ENCODE peak calls at places on chromosomes 4 and X, in six cellular contexts. G is heart left ventricle; B is A549; L is neural progenitor cell; N is CD4-positive, CD25-positive, alpha-beta regulatory T cell; I is esophagus squamous epithelium. F is an unnamed sample.

GRCh38 chrX:30141966-30142365 is 73.4 kb upstream of the MAGEB2 start:
- DNase-seq in G (no peak), B (peak), L (peak), N (no peak), I (no peak), F (no peak)

GRCh38 chr4:183388777-183389176 is 55.7 kb upstream of the CDKN2AIP start:
- DNase-seq in G (no peak), B (no peak), L (no peak), N (no peak), I (no peak), F (peak)

GRCh38 chr4:112038861-112039260 is 106.4 kb upstream of the FAM241A start:
- DNase-seq in G (no peak), B (no peak), L (no peak), N (no peak), I (no peak), F (no peak)

GRCh38 chrX:101195442-101196173 is 24.0 kb upstream of the DRP2 start:
- DNase-seq in G (no peak), B (no peak), L (no peak), N (no peak), I (no peak), F (no peak)

GRCh38 chrX:69264134-69264533 is 98.9 kb upstream of the PJA1 start:
- DNase-seq in G (no peak), B (no peak), L (peak), N (no peak), I (no peak), F (no peak)

GRCh38 chr4:95248713-95249401 is 299.9 kb downstream of the UNC5C start:
- DNase-seq in G (no peak), B (no peak), L (no peak), N (no peak), I (no peak), F (no peak)

GRCh38 chrX:97252111-97252510 is 368.4 kb downstream of the RPA4 start:
- DNase-seq in G (no peak), B (no peak), L (peak), N (no peak), I (no peak), F (no peak)

GRCh38 chrX:10756365-10756915 is 136.1 kb upstream of the MID1 start:
- DNase-seq in G (no peak), B (peak), L (no peak), N (no peak), I (no peak), F (no peak)

GRCh38 chr4:26022346-26022891 is 108.4 kb downstream of the SMIM20 start:
- DNase-seq in G (no peak), B (peak), L (no peak), N (no peak), I (no peak), F (peak)

GRCh38 chr4:38145741-38146140 is 185.5 kb downstream of the PTTG2 start:
- DNase-seq in G (no peak), B (no peak), L (no peak), N (no peak), I (no peak), F (no peak)

GRCh38 chrX:109390556-109390955 is 91.3 kb downstream of the GUCY2F start:
- DNase-seq in G (no peak), B (no peak), L (no peak), N (no peak), I (no peak), F (no peak)

GRCh38 chrX:17939724-17940123 is 78.6 kb upstream of the RAI2 start:
- DNase-seq in G (no peak), B (no peak), L (no peak), N (no peak), I (no peak), F (no peak)

GRCh38 chrX:30513284-30513683 is 64.3 kb downstream of the TASL start:
- DNase-seq in G (no peak), B (no peak), L (peak), N (no peak), I (no peak), F (no peak)

GRCh38 chr4:17812801-17813200 is 2.0 kb downstream of the NCAPG start:
- DNase-seq in G (no peak), B (no peak), L (no peak), N (no peak), I (no peak), F (no peak)

GRCh38 chr4:53804719-53805118 is 213.4 kb upstream of the LNX1 start:
- DNase-seq in G (no peak), B (no peak), L (peak), N (no peak), I (no peak), F (no peak)

GRCh38 chr4:138158746-138159297 is 83.3 kb downstream of the SLC7A11 start:
- DNase-seq in G (no peak), B (no peak), L (no peak), N (no peak), I (no peak), F (no peak)

GRCh38 chrX:40153335-40154221 is 55.8 kb upstream of the BCOR start:
- DNase-seq in G (no peak), B (peak), L (peak), N (no peak), I (peak), F (peak)

GRCh38 chrX:136816970-136817369 is 36.2 kb upstream of the ARHGEF6 start:
- DNase-seq in G (no peak), B (no peak), L (no peak), N (no peak), I (no peak), F (no peak)

GRCh38 chr4:7964890-7965662 is 25.4 kb upstream of the AFAP1 start:
- DNase-seq in G (peak), B (no peak), L (no peak), N (no peak), I (no peak), F (no peak)

GRCh38 chrX:118115948-118116307 is 682 bp downstream of the KLHL13 start:
- DNase-seq in G (no peak), B (no peak), L (peak), N (no peak), I (no peak), F (no peak)

GRCh38 chr4:80386281-80386886 is 50.9 kb downstream of the CFAP299 start:
- DNase-seq in G (no peak), B (no peak), L (no peak), N (no peak), I (no peak), F (no peak)

GRCh38 chr4:2251073-2251794 is 9.3 kb upstream of the HAUS3 start:
- DNase-seq in G (peak), B (no peak), L (no peak), N (no peak), I (no peak), F (no peak)

GRCh38 chrX:119228506-119229290 is 7.4 kb upstream of the PGRMC1 start:
- DNase-seq in G (no peak), B (no peak), L (no peak), N (no peak), I (no peak), F (no peak)

GRCh38 chr4:164955107-164955805 is 22.2 kb downstream of the TRIM61 start:
- DNase-seq in G (no peak), B (no peak), L (no peak), N (no peak), I (no peak), F (no peak)

GRCh38 chr4:18203936-18204335 is 182.4 kb upstream of the LCORL start:
- DNase-seq in G (no peak), B (no peak), L (no peak), N (no peak), I (no peak), F (no peak)

GRCh38 chr4:8168232-8168631 is 9.6 kb upstream of the ABLIM2 start:
- DNase-seq in G (no peak), B (no peak), L (no peak), N (no peak), I (no peak), F (no peak)

GRCh38 chr4:158131037-158131436 is 41.8 kb downstream of the GASK1B start:
- DNase-seq in G (no peak), B (no peak), L (no peak), N (no peak), I (no peak), F (no peak)

GRCh38 chr4:47577779-47578553 is 92.9 kb downstream of the ATP10D start:
- DNase-seq in G (no peak), B (no peak), L (no peak), N (no peak), I (no peak), F (no peak)

GRCh38 chr4:54669831-54670230 is 12.1 kb downstream of the KIT start:
- DNase-seq in G (no peak), B (no peak), L (peak), N (no peak), I (no peak), F (no peak)

GRCh38 chr4:52100062-52100461 is 49.0 kb downstream of the SPATA18 start:
- DNase-seq in G (no peak), B (no peak), L (no peak), N (no peak), I (no peak), F (no peak)

GRCh38 chr4:57151481-57151880 is 41.3 kb upstream of the IGFBP7 start:
- DNase-seq in G (no peak), B (no peak), L (no peak), N (no peak), I (no peak), F (no peak)

GRCh38 chr4:185879666-185880312 is 67.8 kb upstream of the SORBS2 start:
- DNase-seq in G (no peak), B (no peak), L (no peak), N (no peak), I (no peak), F (no peak)

GRCh38 chr4:105451346-105451745 is 22.5 kb downstream of the PPA2 start:
- DNase-seq in G (no peak), B (no peak), L (no peak), N (no peak), I (no peak), F (no peak)

GRCh38 chr4:87540176-87541058 is 11.2 kb upstream of the SPARCL1 start:
- DNase-seq in G (peak), B (no peak), L (no peak), N (no peak), I (no peak), F (peak)
- H3K27ac ChIP-seq in G (peak), B (no peak), L (no peak), N (no peak), I (peak), F (peak)

GRCh38 chrX:19990225-19990518 is 689 bp downstream of the BCLAF3 start:
- DNase-seq in G (no peak), B (peak), L (no peak), N (no peak), I (no peak), F (no peak)
- H3K27ac ChIP-seq in G (peak), B (peak), L (no peak), N (peak), I (peak), F (peak)

DNA sequence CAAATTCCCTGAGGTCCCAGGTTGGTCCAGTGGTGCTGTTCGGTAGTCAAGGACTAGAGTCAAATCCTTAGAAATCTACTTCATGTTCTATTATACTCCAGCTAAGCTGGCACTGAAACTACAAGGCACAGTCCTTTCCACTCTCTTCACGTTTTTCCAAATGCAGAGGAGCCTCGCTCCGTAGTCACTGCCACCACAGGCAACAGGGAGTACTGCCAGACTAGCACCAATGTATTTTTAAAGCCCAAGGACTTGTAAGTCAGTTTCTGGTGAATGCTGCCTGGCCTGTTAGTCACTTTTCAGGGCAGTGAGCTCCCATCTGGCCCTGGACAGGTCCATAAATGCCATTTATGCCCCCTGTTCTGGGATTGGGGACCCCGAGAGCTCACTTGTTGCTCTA is 323.5 kb downstream of the FAM47A start:
- DNase-seq in G (no peak), B (no peak), L (no peak), N (no peak), I (no peak), F (no peak)
- H3K27ac ChIP-seq in G (no peak), B (no peak), L (no peak), N (no peak), I (no peak), F (no peak)

DNA sequence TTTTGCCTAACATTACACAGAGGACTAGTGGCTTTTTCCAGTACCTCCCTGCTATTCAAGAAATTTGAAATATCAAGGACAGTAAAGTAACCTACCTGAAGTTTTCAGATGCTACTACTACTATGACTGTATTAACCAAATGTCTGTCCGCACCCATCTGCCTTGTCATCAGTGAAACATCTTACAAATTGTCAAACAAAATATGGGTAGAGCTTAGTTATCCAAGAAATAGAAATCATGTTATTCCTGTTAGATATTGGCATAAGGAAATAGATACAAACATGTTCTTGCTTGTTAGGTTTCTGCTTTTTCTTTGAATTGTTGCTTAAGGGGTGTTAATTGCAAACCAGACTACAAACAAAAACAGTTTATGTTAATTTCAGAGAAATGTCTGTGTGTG is 63.9 kb downstream of the PLS3 start:
- DNase-seq in G (no peak), B (no peak), L (no peak), N (no peak), I (no peak), F (no peak)
- H3K27ac ChIP-seq in G (no peak), B (no peak), L (no peak), N (no peak), I (peak), F (peak)

DNA sequence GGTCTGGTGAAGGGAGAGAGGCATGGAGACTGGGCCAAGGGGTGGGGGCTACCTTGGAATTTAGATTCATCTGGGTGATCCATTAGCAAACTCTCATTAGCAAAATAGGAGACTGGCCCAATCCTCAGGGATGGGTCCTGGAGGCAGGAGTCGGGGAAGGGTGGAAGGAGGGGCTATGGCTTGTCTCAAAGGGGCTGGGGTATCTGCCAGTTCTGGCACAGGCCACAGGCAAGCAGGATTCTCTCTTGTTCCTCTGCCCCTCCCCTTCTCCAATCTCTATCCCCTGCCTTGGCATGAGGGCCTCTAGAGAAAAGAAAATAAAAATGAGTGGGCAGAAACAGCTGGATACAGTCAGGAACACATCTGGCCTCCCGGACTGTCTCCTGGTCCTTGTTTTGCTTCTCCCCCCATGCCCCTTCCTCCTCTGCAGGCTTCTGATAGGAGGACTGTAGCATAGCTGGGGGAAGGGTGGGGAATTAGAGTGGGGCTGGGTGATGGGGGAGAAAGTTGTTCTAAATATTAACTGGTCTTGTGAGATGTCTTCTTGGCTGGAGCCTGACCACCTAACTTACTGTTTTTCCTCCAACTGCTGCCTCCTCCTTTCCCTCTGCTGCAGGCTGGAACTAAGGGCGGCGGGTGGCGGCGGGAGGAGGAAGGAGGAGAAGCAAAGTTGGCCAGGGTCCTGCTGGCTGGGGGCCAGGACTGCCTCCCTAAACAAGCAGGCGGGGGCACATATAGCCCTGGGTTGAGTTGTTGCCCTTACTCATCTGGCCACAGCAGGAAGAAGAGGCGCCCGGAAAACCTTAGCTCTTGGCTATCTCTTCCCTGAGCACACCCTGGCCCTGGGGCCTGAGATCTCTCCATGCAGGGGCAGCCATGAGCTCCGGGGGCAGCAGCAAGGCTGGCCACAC is 53.3 kb upstream of the LAS1L start:
- DNase-seq in G (peak), B (no peak), L (no peak), N (no peak), I (no peak), F (peak)
- H3K27ac ChIP-seq in G (no peak), B (no peak), L (no peak), N (no peak), I (peak), F (peak)

GRCh38 chr4:98706200-98706813 is 47.9 kb upstream of the TSPAN5 start:
- DNase-seq in G (no peak), B (no peak), L (no peak), N (no peak), I (no peak), F (no peak)
- H3K27ac ChIP-seq in G (no peak), B (no peak), L (no peak), N (peak), I (no peak), F (no peak)

GRCh38 chr4:24622435-24622834 is 38.1 kb upstream of the DHX15 start:
- DNase-seq in G (no peak), B (no peak), L (no peak), N (no peak), I (no peak), F (no peak)
- H3K27ac ChIP-seq in G (no peak), B (no peak), L (no peak), N (no peak), I (no peak), F (no peak)

DNA sequence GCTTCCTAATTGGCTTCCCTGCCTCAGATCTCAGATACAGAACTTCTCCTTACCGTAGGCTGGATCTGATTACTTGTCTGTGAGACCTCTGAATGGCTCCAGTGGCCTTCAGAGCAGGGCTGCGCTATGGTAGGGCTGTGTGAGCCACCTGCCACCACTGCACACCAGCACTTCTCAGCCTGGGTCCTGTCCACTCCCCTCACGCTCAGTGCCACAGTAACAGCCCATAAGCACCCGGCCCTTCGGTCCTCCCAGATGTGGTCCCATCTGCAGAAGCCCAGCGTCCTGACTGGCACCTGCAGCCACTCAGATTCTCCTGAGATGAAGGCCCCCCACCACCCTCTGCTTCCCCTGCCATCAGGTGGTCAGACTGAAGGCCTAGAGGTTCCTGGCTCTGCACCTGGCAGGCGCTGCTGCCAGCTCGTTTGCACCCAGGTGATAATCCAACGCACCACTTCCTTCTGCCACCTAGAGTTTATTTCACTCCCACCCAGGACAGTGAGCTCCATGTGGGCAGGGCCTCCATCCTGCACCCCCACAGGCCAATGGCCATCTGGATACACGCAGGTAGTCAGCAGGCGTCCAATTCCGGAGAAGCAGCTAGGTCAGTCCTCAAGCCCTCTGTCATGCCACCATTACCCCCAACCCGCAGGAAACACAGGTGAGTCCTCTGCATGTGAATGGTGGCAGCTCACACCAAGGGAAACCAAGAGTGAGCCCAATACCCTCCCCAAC is 5.4 kb downstream of the WDR1 start:
- DNase-seq in G (no peak), B (no peak), L (no peak), N (no peak), I (no peak), F (no peak)
- H3K27ac ChIP-seq in G (no peak), B (no peak), L (no peak), N (peak), I (peak), F (peak)

DNA sequence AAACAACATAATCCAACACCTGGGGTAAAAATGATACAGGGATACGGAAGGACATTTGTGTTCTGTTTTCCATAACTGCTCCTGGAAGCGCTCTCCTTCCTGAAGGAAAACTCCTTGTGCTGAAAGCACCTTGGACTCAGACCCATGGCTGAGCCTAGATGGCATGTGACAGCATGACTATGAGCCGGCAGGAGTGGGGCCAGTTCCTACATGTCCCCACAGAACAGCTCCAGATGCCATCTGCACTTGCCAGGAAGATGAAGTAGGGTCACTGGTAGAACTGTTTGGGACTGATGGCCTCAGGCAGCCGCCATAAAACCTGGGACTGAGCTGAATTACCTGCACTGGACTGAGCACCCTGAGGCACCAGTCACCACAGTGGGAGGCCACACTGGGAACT is 56.0 kb upstream of the BCLAF3 start:
- DNase-seq in G (no peak), B (no peak), L (no peak), N (no peak), I (no peak), F (no peak)
- H3K27ac ChIP-seq in G (no peak), B (no peak), L (no peak), N (no peak), I (no peak), F (no peak)